ENCODE peak calls at places on chromosomes 2 and 18, in nine cellular contexts. I is cardiac fibroblast, O is A549, A is lung, R is AG09309, E is Panc1, F is heart left ventricle, X is esophagus squamous epithelium, Q is fibroblast of the aortic adventitia. S is an unnamed sample.

GRCh38 chr2:181649436-181649979 is 7.4 kb downstream of the CERKL start:
- DNase-seq in A (no peak), R (no peak), I (no peak), F (no peak), Q (no peak), X (no peak), E (no peak), O (no peak), S (no peak)

GRCh38 chr2:120984046-120984445 is 248.4 kb downstream of the GLI2 start:
- DNase-seq in F (no peak), E (no peak), O (no peak), I (no peak), A (no peak), X (no peak), Q (no peak), R (no peak), S (no peak)

GRCh38 chr18:9419956-9420631 is 55.2 kb upstream of the RALBP1 start:
- DNase-seq in I (peak), E (no peak), R (no peak), F (no peak), A (peak), O (no peak), X (no peak), Q (no peak), S (no peak)

GRCh38 chr2:187774551-187775071 is 220.4 kb upstream of the TFPI start:
- DNase-seq in F (no peak), Q (peak), I (peak), R (peak), O (no peak), X (no peak), A (no peak), E (no peak), S (no peak)

GRCh38 chr18:39655341-39655740 is 2089.7 kb upstream of the CELF4 start:
- DNase-seq in R (no peak), I (no peak), A (no peak), O (no peak), X (no peak), Q (no peak), F (no peak), E (no peak), S (no peak)

GRCh38 chr2:219109468-219109867 is 48.7 kb upstream of the IHH start:
- DNase-seq in X (no peak), Q (no peak), R (no peak), I (no peak), F (no peak), E (no peak), O (no peak), A (peak), S (no peak)

GRCh38 chr2:24881623-24882022 is 38.4 kb downstream of the ADCY3 start:
- DNase-seq in F (no peak), O (no peak), I (no peak), E (no peak), A (no peak), X (no peak), Q (no peak), R (no peak), S (no peak)

GRCh38 chr2:34980689-34981088 is 1374.9 kb upstream of the CRIM1 start:
- DNase-seq in R (no peak), X (no peak), A (no peak), Q (no peak), I (no peak), F (no peak), O (no peak), E (no peak), S (no peak)

GRCh38 chr2:39215545-39215944 is 28.2 kb downstream of the CDKL4 start:
- DNase-seq in E (no peak), F (no peak), O (no peak), R (no peak), A (no peak), I (no peak), X (no peak), Q (no peak), S (no peak)

GRCh38 chr2:72035518-72036172 is 112.0 kb downstream of the CYP26B1 start:
- DNase-seq in F (no peak), R (no peak), E (no peak), Q (no peak), A (peak), I (peak), O (no peak), X (no peak), S (no peak)

GRCh38 chr2:216849987-216850386 is 9.9 kb downstream of the TNP1 start:
- DNase-seq in E (no peak), O (no peak), I (no peak), F (peak), A (no peak), R (no peak), Q (peak), X (no peak), S (no peak)

GRCh38 chr18:48409591-48410094 is 460 bp upstream of the ZBTB7C start:
- DNase-seq in A (no peak), I (no peak), O (no peak), F (peak), E (no peak), Q (no peak), X (no peak), R (no peak), S (no peak)

GRCh38 chr2:223959688-223960087 is 2.4 kb downstream of the MRPL44 start:
- DNase-seq in A (no peak), I (peak), Q (peak), O (no peak), X (no peak), F (no peak), E (no peak), R (no peak), S (no peak)
- H3K4me3 ChIP-seq in A (no peak), I (no peak), Q (peak), O (no peak), X (peak), F (no peak), E (no peak), R (no peak), S (peak)

DNA sequence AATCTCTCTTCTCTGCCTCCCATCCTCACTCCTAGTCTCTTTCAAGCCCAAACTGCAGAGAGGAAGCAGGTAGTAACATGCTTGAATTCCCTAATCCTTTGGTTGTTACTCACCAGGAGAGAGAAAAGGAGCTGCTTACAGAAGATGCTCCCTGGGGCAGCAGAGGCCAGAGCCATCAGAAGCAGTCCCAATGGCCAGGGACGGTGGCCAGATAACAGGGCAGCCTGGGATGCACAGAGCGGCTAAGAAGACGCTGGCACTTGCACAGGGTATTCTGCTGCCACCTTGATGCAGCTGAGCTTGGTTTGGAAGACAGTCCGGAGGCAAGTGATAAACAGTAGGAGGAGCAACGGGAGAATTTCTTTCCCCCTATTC is 250 bp downstream of the DSC1 start:
- DNase-seq in F (no peak), I (no peak), E (no peak), O (no peak), X (no peak), A (no peak), Q (no peak), R (no peak), S (no peak)
- TF ChIP-seq CTCF in F (no peak), I (no peak), E (no peak), O (no peak), X (no peak), A (no peak), Q (no peak), R (no peak), S (no peak)

GRCh38 chr2:240585101-240585500 is 1.4 kb upstream of the CAPN10 start:
- DNase-seq in R (no peak), O (no peak), X (no peak), I (no peak), E (no peak), Q (no peak), F (no peak), A (no peak), S (no peak)
- H3K4me3 ChIP-seq in R (peak), O (peak), X (peak), I (peak), E (peak), Q (peak), F (peak), A (peak), S (peak)

GRCh38 chr2:43269074-43269572 is 42.7 kb upstream of the ZFP36L2 start:
- DNase-seq in O (no peak), Q (peak), F (peak), R (peak), A (peak), E (no peak), X (peak), I (peak), S (peak)
- TF ChIP-seq CTCF in O (no peak), Q (peak), F (no peak), R (peak), A (no peak), E (no peak), X (no peak), I (peak), S (peak)

DNA sequence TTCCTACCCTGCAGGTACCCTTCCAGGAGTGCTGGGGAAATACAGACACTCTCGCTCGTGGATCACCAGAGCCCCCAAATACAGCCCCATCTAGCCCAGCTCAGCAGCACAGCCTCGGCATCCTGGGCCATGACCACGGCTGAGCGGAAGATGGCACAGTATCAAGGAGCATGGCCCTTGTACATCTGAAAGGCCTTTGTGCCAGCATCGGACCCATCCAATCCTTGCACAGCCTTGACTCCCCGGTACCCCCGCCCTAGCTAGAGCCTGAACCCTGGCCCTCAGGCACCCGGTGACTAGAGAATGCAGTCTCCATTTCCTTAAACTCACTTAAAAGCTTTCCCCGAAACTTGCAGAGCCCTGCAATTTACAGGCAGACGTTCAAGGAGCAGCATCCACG is 48.7 kb downstream of the ZNF516 start:
- DNase-seq in A (no peak), O (no peak), E (no peak), I (no peak), X (no peak), Q (no peak), F (no peak), R (no peak), S (no peak)
- H3K4me3 ChIP-seq in A (no peak), O (no peak), E (no peak), I (no peak), X (peak), Q (peak), F (no peak), R (no peak), S (no peak)

GRCh38 chr2:85602476-85603234 is at the start of gene TMEM150A:
- DNase-seq in X (peak), F (peak), O (peak), Q (peak), E (no peak), R (no peak), A (peak), I (peak), S (no peak)
- TF ChIP-seq CTCF in X (peak), F (peak), O (peak), Q (peak), E (no peak), R (peak), A (no peak), I (no peak), S (peak)